ENCODE peak calls at places on chromosomes 12 and 14, in seven cellular contexts. K is IMR-90, S is mesendoderm, J is neuronal stem cell, O is H9, L is mesenchymal stem cell, G is H1. X is an unnamed sample.

GRCh38 chr12:87679262-87679661 is 349.9 kb downstream of the C12orf50 start:
- DNase-seq in J (peak), S (no peak), O (no peak), G (no peak), K (peak), L (no peak), X (no peak)

GRCh38 chr14:36423430-36423829 is 96.6 kb downstream of the NKX2-1 start:
- DNase-seq in L (no peak), G (no peak), S (no peak), K (no peak), O (no peak), J (peak), X (no peak)

GRCh38 chr14:95468416-95469133 is 47.9 kb downstream of the SYNE3 start:
- DNase-seq in O (no peak), J (no peak), G (no peak), K (no peak), S (no peak), L (no peak), X (peak)

GRCh38 chr14:85619866-85620265 is 89.9 kb downstream of the FLRT2 start:
- DNase-seq in J (no peak), K (peak), L (no peak), O (no peak), G (no peak), S (peak), X (no peak)

GRCh38 chr14:32383337-32384009 is 54.4 kb downstream of the AKAP6 start:
- DNase-seq in G (no peak), S (no peak), K (no peak), J (no peak), O (no peak), L (no peak), X (no peak)

GRCh38 chr12:125188912-125189881 is 124.0 kb downstream of the AACS start:
- DNase-seq in S (no peak), J (no peak), G (no peak), L (no peak), O (no peak), K (no peak), X (no peak)

GRCh38 chr14:93788307-93788556 is at the start of gene PRIMA1:
- DNase-seq in S (no peak), K (no peak), O (no peak), G (no peak), J (peak), L (no peak), X (no peak)

GRCh38 chr14:65281991-65282908 is 130.3 kb upstream of the FUT8 start:
- DNase-seq in J (peak), S (peak), O (peak), G (peak), K (peak), L (peak), X (no peak)

GRCh38 chr14:100239200-100239839 is 376 bp downstream of the YY1 start:
- DNase-seq in J (no peak), O (no peak), G (no peak), K (no peak), L (no peak), S (no peak), X (peak)

GRCh38 chr12:104372721-104373335 is 69.3 kb downstream of the EID3 start:
- DNase-seq in L (no peak), S (no peak), K (no peak), O (no peak), G (no peak), J (no peak), X (no peak)

GRCh38 chr14:104678901-104679705 is 10.3 kb upstream of the INF2 start:
- DNase-seq in L (no peak), S (no peak), J (no peak), G (no peak), K (no peak), O (no peak), X (no peak)

GRCh38 chr12:109134186-109134917 is 18.0 kb downstream of the ACACB start:
- DNase-seq in L (no peak), G (no peak), S (peak), K (no peak), O (peak), J (no peak), X (peak)

GRCh38 chr12:50162225-50162624 is 4.9 kb downstream of the CERS5 start:
- DNase-seq in J (no peak), K (peak), G (no peak), L (peak), S (no peak), O (no peak), X (no peak)

GRCh38 chr12:80445083-80445482 is 1.0 kb downstream of the PTPRQ start:
- DNase-seq in O (no peak), K (peak), S (no peak), G (no peak), L (no peak), J (no peak), X (peak)

GRCh38 chr12:116183741-116184141 is 93.8 kb downstream of the MED13L start:
- DNase-seq in O (no peak), S (no peak), J (no peak), G (no peak), L (peak), K (peak), X (no peak)

GRCh38 chr14:50943943-50944646 is at the start of gene PYGL:
- DNase-seq in G (no peak), K (peak), L (peak), J (peak), O (peak), S (peak), X (peak)

GRCh38 chr12:81296556-81297305 is 218.9 kb downstream of the ACSS3 start:
- DNase-seq in O (no peak), K (peak), G (no peak), L (peak), S (no peak), J (no peak), X (no peak)

GRCh38 chr12:6825398-6826124 is 2.6 kb upstream of the P3H3 start:
- DNase-seq in O (peak), J (peak), S (peak), L (peak), K (peak), G (peak), X (peak)

GRCh38 chr12:101939306-101939705 is 61.9 kb downstream of the DRAM1 start:
- DNase-seq in G (no peak), J (no peak), S (no peak), L (no peak), K (no peak), O (no peak), X (no peak)

GRCh38 chr14:57390806-57391562 is 598 bp downstream of the NAA30 start:
- DNase-seq in S (peak), K (peak), L (peak), J (peak), G (no peak), O (peak), X (peak)

GRCh38 chr14:33454022-33454645 is 496.7 kb downstream of the EGLN3 start:
- DNase-seq in K (no peak), L (no peak), G (no peak), O (no peak), J (no peak), S (no peak), X (no peak)

GRCh38 chr14:54348923-54349615 is 47.7 kb upstream of the CDKN3 start:
- DNase-seq in O (no peak), L (no peak), G (no peak), K (peak), J (no peak), S (peak), X (no peak)

GRCh38 chr12:3277261-3277943 is 200.2 kb downstream of the TSPAN9 start:
- DNase-seq in L (no peak), K (no peak), S (no peak), J (no peak), O (no peak), G (no peak), X (no peak)

GRCh38 chr12:3279832-3280231 is 202.7 kb downstream of the TSPAN9 start:
- DNase-seq in O (no peak), L (no peak), G (no peak), J (no peak), K (no peak), S (no peak), X (no peak)

GRCh38 chr12:3278681-3279414 is 201.7 kb downstream of the TSPAN9 start:
- DNase-seq in K (no peak), J (no peak), G (no peak), S (no peak), O (no peak), L (no peak), X (no peak)

GRCh38 chr12:3280967-3281366 is 203.8 kb downstream of the TSPAN9 start:
- DNase-seq in K (no peak), J (no peak), O (no peak), G (no peak), L (no peak), S (no peak), X (no peak)

GRCh38 chr12:3279415-3279780 is 202.2 kb downstream of the TSPAN9 start:
- DNase-seq in O (no peak), K (no peak), G (no peak), S (no peak), L (no peak), J (no peak), X (no peak)
- H2AK5ac ChIP-seq in O (no peak), K (no peak), G (no peak), S (no peak), L (no peak), J (no peak), X (no peak)

GRCh38 chr12:535396-535795 is 75.7 kb downstream of the B4GALNT3 start:
- DNase-seq in G (no peak), K (no peak), J (no peak), L (no peak), O (no peak), S (no peak), X (no peak)
- H2AK5ac ChIP-seq in G (no peak), K (no peak), J (no peak), L (no peak), O (no peak), S (no peak), X (no peak)

GRCh38 chr12:95480230-95480629 is 6.3 kb downstream of the METAP2 start:
- DNase-seq in G (no peak), J (no peak), S (no peak), O (no peak), K (peak), L (no peak), X (no peak)
- H2AK5ac ChIP-seq in G (no peak), J (no peak), S (no peak), O (no peak), K (no peak), L (no peak), X (no peak)

GRCh38 chr12:130920119-130920703 is 33.5 kb upstream of the ADGRD1 start:
- DNase-seq in L (no peak), K (no peak), O (no peak), G (no peak), J (no peak), S (peak), X (no peak)
- H2AK5ac ChIP-seq in L (no peak), K (no peak), O (no peak), G (no peak), J (no peak), S (no peak), X (no peak)

DNA sequence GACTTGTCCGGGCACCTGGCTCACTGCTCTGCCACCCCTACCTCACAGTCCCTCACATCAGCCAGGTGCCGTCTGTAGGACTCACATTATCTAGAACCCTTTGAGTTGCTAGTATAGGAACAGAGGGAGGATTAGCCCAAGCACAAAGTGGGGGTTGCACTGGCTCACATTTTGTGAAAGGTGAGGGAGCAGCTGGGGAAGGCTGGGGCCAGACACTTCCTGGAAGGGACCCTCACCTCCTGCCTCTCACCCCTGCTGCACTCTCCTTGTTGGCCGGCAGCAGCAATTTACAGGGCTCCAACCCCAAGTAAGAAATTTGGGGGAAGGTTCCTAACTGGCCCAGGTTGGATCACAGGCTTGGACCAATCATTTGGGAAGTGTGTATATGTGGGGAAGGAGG is 1031.6 kb downstream of the BCL11B start:
- DNase-seq in L (no peak), O (no peak), K (no peak), S (no peak), J (no peak), G (no peak), X (no peak)
- H2AK5ac ChIP-seq in L (no peak), O (no peak), K (no peak), S (no peak), J (no peak), G (no peak), X (no peak)